ENCODE peak calls at places on chromosomes 1 and 21, in seven cellular contexts. One of them, this sample, is unnamed.
A peak's percentile ranks its signal among the peaks of the same experiment; 100 is the strongest.

GRCh38 chr1:13828454-13829151 is 128.6 kb downstream of the PRDM2 start:
- DNase-seq in neural crest cell: peak; percentile 19
- DNase-seq in T follicular helper cell: no peak
- DNase-seq in cardiac fibroblast: peak; percentile 15
- DNase-seq in stimulated activated naive B cell treated with anti-CD40 and anti-IgM and Interleukin-4, amounts not matched to agents 10 μg/mL and 1 μg/mL and 100 μg/mL, for 72 hours: no peak
- DNase-seq in activated CD4-positive, alpha-beta memory T cell treated with anti-CD3 and anti-CD28 coated beads for 36 hours: peak; percentile 61
- DNase-seq in caudate nucleus: no peak
- DNase-seq in this sample: no peak

GRCh38 chr21:42198949-42199348 is 20.0 kb upstream of the ABCG1 start:
- DNase-seq in cardiac fibroblast: no peak
- DNase-seq in T follicular helper cell: no peak
- DNase-seq in stimulated activated naive B cell treated with anti-CD40 and anti-IgM and Interleukin-4, amounts not matched to agents 10 μg/mL and 1 μg/mL and 100 μg/mL, for 72 hours: no peak
- DNase-seq in neural crest cell: no peak
- DNase-seq in activated CD4-positive, alpha-beta memory T cell treated with anti-CD3 and anti-CD28 coated beads for 36 hours: no peak
- DNase-seq in caudate nucleus: no peak
- DNase-seq in this sample: no peak

GRCh38 chr1:223019236-223019635 is 123.8 kb downstream of the TLR5 start:
- DNase-seq in neural crest cell: no peak
- DNase-seq in T follicular helper cell: no peak
- DNase-seq in caudate nucleus: no peak
- DNase-seq in activated CD4-positive, alpha-beta memory T cell treated with anti-CD3 and anti-CD28 coated beads for 36 hours: no peak
- DNase-seq in stimulated activated naive B cell treated with anti-CD40 and anti-IgM and Interleukin-4, amounts not matched to agents 10 μg/mL and 1 μg/mL and 100 μg/mL, for 72 hours: no peak
- DNase-seq in cardiac fibroblast: no peak
- DNase-seq in this sample: no peak

GRCh38 chr1:155170806-155171205 is 2.3 kb downstream of the KRTCAP2 start:
- DNase-seq in cardiac fibroblast: no peak
- DNase-seq in neural crest cell: no peak
- DNase-seq in activated CD4-positive, alpha-beta memory T cell treated with anti-CD3 and anti-CD28 coated beads for 36 hours: no peak
- DNase-seq in caudate nucleus: no peak
- DNase-seq in T follicular helper cell: no peak
- DNase-seq in stimulated activated naive B cell treated with anti-CD40 and anti-IgM and Interleukin-4, amounts not matched to agents 10 μg/mL and 1 μg/mL and 100 μg/mL, for 72 hours: no peak
- DNase-seq in this sample: no peak

GRCh38 chr1:41662656-41663437 is 178.4 kb upstream of the EDN2 start:
- DNase-seq in caudate nucleus: peak; percentile 3
- DNase-seq in T follicular helper cell: peak; percentile 16
- DNase-seq in neural crest cell: peak; percentile 40
- DNase-seq in stimulated activated naive B cell treated with anti-CD40 and anti-IgM and Interleukin-4, amounts not matched to agents 10 μg/mL and 1 μg/mL and 100 μg/mL, for 72 hours: peak; percentile 79
- DNase-seq in cardiac fibroblast: peak; percentile 74
- DNase-seq in activated CD4-positive, alpha-beta memory T cell treated with anti-CD3 and anti-CD28 coated beads for 36 hours: peak; percentile 64
- DNase-seq in this sample: no peak

GRCh38 chr1:28290851-28291250 is 31.5 kb downstream of the SESN2 start:
- DNase-seq in caudate nucleus: no peak
- DNase-seq in stimulated activated naive B cell treated with anti-CD40 and anti-IgM and Interleukin-4, amounts not matched to agents 10 μg/mL and 1 μg/mL and 100 μg/mL, for 72 hours: no peak
- DNase-seq in cardiac fibroblast: no peak
- DNase-seq in T follicular helper cell: no peak
- DNase-seq in activated CD4-positive, alpha-beta memory T cell treated with anti-CD3 and anti-CD28 coated beads for 36 hours: no peak
- DNase-seq in neural crest cell: no peak
- DNase-seq in this sample: no peak

GRCh38 chr1:115082949-115083348 is 6.4 kb downstream of the TSPAN2 start:
- DNase-seq in cardiac fibroblast: no peak
- DNase-seq in neural crest cell: no peak
- DNase-seq in caudate nucleus: no peak
- DNase-seq in activated CD4-positive, alpha-beta memory T cell treated with anti-CD3 and anti-CD28 coated beads for 36 hours: no peak
- DNase-seq in stimulated activated naive B cell treated with anti-CD40 and anti-IgM and Interleukin-4, amounts not matched to agents 10 μg/mL and 1 μg/mL and 100 μg/mL, for 72 hours: no peak
- DNase-seq in T follicular helper cell: no peak
- DNase-seq in this sample: no peak

GRCh38 chr1:2542262-2542915 is 12.3 kb upstream of the HES5 start:
- DNase-seq in activated CD4-positive, alpha-beta memory T cell treated with anti-CD3 and anti-CD28 coated beads for 36 hours: no peak
- DNase-seq in T follicular helper cell: no peak
- DNase-seq in cardiac fibroblast: no peak
- DNase-seq in stimulated activated naive B cell treated with anti-CD40 and anti-IgM and Interleukin-4, amounts not matched to agents 10 μg/mL and 1 μg/mL and 100 μg/mL, for 72 hours: no peak
- DNase-seq in caudate nucleus: no peak
- DNase-seq in neural crest cell: no peak
- DNase-seq in this sample: no peak

GRCh38 chr1:221035680-221036153 is 156.5 kb downstream of the HLX start:
- DNase-seq in activated CD4-positive, alpha-beta memory T cell treated with anti-CD3 and anti-CD28 coated beads for 36 hours: no peak
- DNase-seq in stimulated activated naive B cell treated with anti-CD40 and anti-IgM and Interleukin-4, amounts not matched to agents 10 μg/mL and 1 μg/mL and 100 μg/mL, for 72 hours: no peak
- DNase-seq in cardiac fibroblast: peak; percentile 39
- DNase-seq in neural crest cell: no peak
- DNase-seq in caudate nucleus: no peak
- DNase-seq in T follicular helper cell: no peak
- DNase-seq in this sample: no peak

GRCh38 chr1:95752515-95753381 is 518.7 kb downstream of the RWDD3 start:
- DNase-seq in T follicular helper cell: no peak
- DNase-seq in stimulated activated naive B cell treated with anti-CD40 and anti-IgM and Interleukin-4, amounts not matched to agents 10 μg/mL and 1 μg/mL and 100 μg/mL, for 72 hours: no peak
- DNase-seq in activated CD4-positive, alpha-beta memory T cell treated with anti-CD3 and anti-CD28 coated beads for 36 hours: no peak
- DNase-seq in neural crest cell: no peak
- DNase-seq in cardiac fibroblast: no peak
- DNase-seq in caudate nucleus: no peak
- DNase-seq in this sample: no peak

GRCh38 chr1:223000549-223001135 is 142.4 kb downstream of the TLR5 start:
- DNase-seq in caudate nucleus: no peak
- DNase-seq in activated CD4-positive, alpha-beta memory T cell treated with anti-CD3 and anti-CD28 coated beads for 36 hours: no peak
- DNase-seq in neural crest cell: no peak
- DNase-seq in cardiac fibroblast: no peak
- DNase-seq in T follicular helper cell: no peak
- DNase-seq in stimulated activated naive B cell treated with anti-CD40 and anti-IgM and Interleukin-4, amounts not matched to agents 10 μg/mL and 1 μg/mL and 100 μg/mL, for 72 hours: no peak
- DNase-seq in this sample: no peak

GRCh38 chr1:64246294-64246917 is 43.0 kb downstream of the UBE2U start:
- DNase-seq in T follicular helper cell: no peak
- DNase-seq in neural crest cell: no peak
- DNase-seq in caudate nucleus: no peak
- DNase-seq in activated CD4-positive, alpha-beta memory T cell treated with anti-CD3 and anti-CD28 coated beads for 36 hours: no peak
- DNase-seq in cardiac fibroblast: peak; percentile 65
- DNase-seq in stimulated activated naive B cell treated with anti-CD40 and anti-IgM and Interleukin-4, amounts not matched to agents 10 μg/mL and 1 μg/mL and 100 μg/mL, for 72 hours: no peak
- DNase-seq in this sample: no peak

GRCh38 chr1:10806966-10807365 is 10.5 kb upstream of the CASZ1 start:
- DNase-seq in stimulated activated naive B cell treated with anti-CD40 and anti-IgM and Interleukin-4, amounts not matched to agents 10 μg/mL and 1 μg/mL and 100 μg/mL, for 72 hours: no peak
- DNase-seq in neural crest cell: no peak
- DNase-seq in cardiac fibroblast: no peak
- DNase-seq in caudate nucleus: no peak
- DNase-seq in activated CD4-positive, alpha-beta memory T cell treated with anti-CD3 and anti-CD28 coated beads for 36 hours: no peak
- DNase-seq in T follicular helper cell: no peak
- DNase-seq in this sample: no peak